ENCODE peak calls at places on chromosomes 11 and 22, in five cellular contexts. V, O, Y, U and W are unnamed samples.

GRCh38 chr11:74019104-74019738 is 10.3 kb upstream of the UCP3 start:
- DNase-seq in V (no peak), O (no peak), Y (peak), U (no peak), W (no peak)

GRCh38 chr11:126102436-126102894 is 39.8 kb upstream of the CDON start:
- DNase-seq in V (no peak), O (peak), Y (peak), U (no peak), W (no peak)

GRCh38 chr11:8593935-8594909 is at the start of gene STK33:
- DNase-seq in V (no peak), O (no peak), Y (peak), U (no peak), W (no peak)

GRCh38 chr11:117095301-117096139 is 2.7 kb downstream of the SIK3 start:
- DNase-seq in V (no peak), O (peak), Y (peak), U (no peak), W (peak)

GRCh38 chr22:47884775-47885174 is 1122.3 kb downstream of the TBC1D22A start:
- DNase-seq in V (no peak), O (no peak), Y (no peak), U (no peak), W (no peak)

GRCh38 chr11:14522245-14522644 is 2.1 kb upstream of the PSMA1 start:
- DNase-seq in V (no peak), O (no peak), Y (no peak), U (no peak), W (no peak)

GRCh38 chr11:114211444-114212122 is 84.6 kb upstream of the NNMT start:
- DNase-seq in V (no peak), O (no peak), Y (no peak), U (no peak), W (no peak)

GRCh38 chr11:34501500-34501899 is 12.1 kb downstream of the ELF5 start:
- DNase-seq in V (peak), O (peak), Y (peak), U (peak), W (peak)

GRCh38 chr11:22785251-22785650 is 44.4 kb downstream of the SVIP start:
- DNase-seq in V (no peak), O (peak), Y (peak), U (peak), W (no peak)

GRCh38 chr11:31813242-31813960 is 2.3 kb upstream of the PAX6 start:
- DNase-seq in V (no peak), O (no peak), Y (peak), U (no peak), W (no peak)

GRCh38 chr11:121722431-121723256 is 269.9 kb upstream of the SORL1-AS1 start:
- DNase-seq in V (peak), O (peak), Y (peak), U (peak), W (no peak)

GRCh38 chr22:26471522-26471921 is 12.1 kb downstream of the HPS4 start:
- DNase-seq in V (peak), O (peak), Y (peak), U (peak), W (peak)

GRCh38 chr11:65058419-65059054 is at the start of gene NAALADL1:
- DNase-seq in V (no peak), O (no peak), Y (no peak), U (no peak), W (no peak)

GRCh38 chr11:95641506-95641905 is 148.1 kb downstream of the FAM76B start:
- DNase-seq in V (no peak), O (no peak), Y (no peak), U (peak), W (peak)

GRCh38 chr11:130452941-130453340 is 4.5 kb downstream of the ADAMTS15 start:
- DNase-seq in V (no peak), O (no peak), Y (no peak), U (no peak), W (no peak)

GRCh38 chr11:14310696-14311095 is 48.3 kb downstream of the RRAS2 start:
- DNase-seq in V (no peak), O (peak), Y (no peak), U (no peak), W (no peak)

GRCh38 chr11:78110351-78110750 is 29.1 kb downstream of the ALG8 start:
- DNase-seq in V (no peak), O (peak), Y (no peak), U (peak), W (no peak)

GRCh38 chr11:3775761-3776406 is 21.5 kb downstream of the NUP98 start:
- DNase-seq in V (no peak), O (no peak), Y (no peak), U (no peak), W (no peak)

GRCh38 chr11:86551286-86551685 is 121.1 kb downstream of the ME3 start:
- DNase-seq in V (peak), O (peak), Y (peak), U (peak), W (peak)

GRCh38 chr11:33021937-33022336 is 6.3 kb downstream of the DEPDC7 start:
- DNase-seq in V (no peak), O (no peak), Y (no peak), U (no peak), W (no peak)

GRCh38 chr11:64935634-64936081 is at the start of gene GPHA2:
- DNase-seq in V (no peak), O (no peak), Y (no peak), U (no peak), W (no peak)

GRCh38 chr11:92457250-92457649 is 232.6 kb downstream of the FAT3 start:
- DNase-seq in V (no peak), O (peak), Y (peak), U (peak), W (peak)

GRCh38 chr11:75196426-75196825 is 44.1 kb upstream of the TPBGL start:
- DNase-seq in V (no peak), O (no peak), Y (no peak), U (no peak), W (no peak)

GRCh38 chr11:386483-386882 is 7.5 kb upstream of the PKP3 start:
- DNase-seq in V (no peak), O (no peak), Y (no peak), U (no peak), W (no peak)

GRCh38 chr11:61954106-61955030 is 4.2 kb downstream of the BEST1 start:
- DNase-seq in V (no peak), O (no peak), Y (no peak), U (no peak), W (no peak)

GRCh38 chr22:31872209-31872608 is 72.1 kb upstream of the YWHAH start:
- DNase-seq in V (no peak), O (no peak), Y (no peak), U (no peak), W (peak)

GRCh38 chr11:131674051-131674755 is 303.8 kb downstream of the NTM start:
- DNase-seq in V (peak), O (peak), Y (peak), U (peak), W (peak)

GRCh38 chr11:117823294-117823940 is 1.1 kb downstream of the FXYD2 start:
- DNase-seq in V (no peak), O (no peak), Y (no peak), U (no peak), W (no peak)

GRCh38 chr11:112279901-112280267 is 19.2 kb upstream of the PLET1 start:
- DNase-seq in V (no peak), O (peak), Y (peak), U (peak), W (peak)

GRCh38 chr11:73034330-73034729 is 107.8 kb downstream of the FCHSD2 start:
- DNase-seq in V (no peak), O (no peak), Y (no peak), U (no peak), W (no peak)

GRCh38 chr11:128757235-128757711 is 63.4 kb downstream of the FLI1 start:
- DNase-seq in V (no peak), O (peak), Y (peak), U (peak), W (peak)
- TF ChIP-seq CTCF in V (peak), O (peak), Y (peak), U (peak), W (no peak)

GRCh38 chr11:96794152-96794551 is 404.3 kb downstream of the JRKL start:
- DNase-seq in V (no peak), O (no peak), Y (no peak), U (peak), W (peak)
- TF ChIP-seq CTCF in V (peak), O (peak), Y (no peak), U (peak), W (no peak)

GRCh38 chr11:76577199-76577920 is 93.2 kb downstream of the LRRC32 start:
- DNase-seq in V (peak), O (peak), Y (peak), U (peak), W (peak)

GRCh38 chr11:76577921-76578654 is 92.5 kb downstream of the LRRC32 start:
- DNase-seq in V (no peak), O (no peak), Y (no peak), U (no peak), W (no peak)

GRCh38 chr11:76579752-76580151 is 90.8 kb downstream of the LRRC32 start:
- DNase-seq in V (no peak), O (no peak), Y (no peak), U (no peak), W (no peak)

GRCh38 chr11:76578655-76579046 is 91.9 kb downstream of the LRRC32 start:
- DNase-seq in V (no peak), O (no peak), Y (no peak), U (no peak), W (no peak)

GRCh38 chr11:76579047-76579751 is 91.3 kb downstream of the LRRC32 start:
- DNase-seq in V (no peak), O (no peak), Y (no peak), U (no peak), W (no peak)
- TF ChIP-seq CTCF in V (peak), O (peak), Y (peak), U (no peak), W (no peak)

GRCh38 chr22:27680636-27681035 is 120.9 kb downstream of the MN1 start:
- DNase-seq in V (no peak), O (no peak), Y (no peak), U (no peak), W (no peak)

GRCh38 chr22:27679722-27680488 is 121.7 kb downstream of the MN1 start:
- DNase-seq in V (no peak), O (no peak), Y (no peak), U (no peak), W (no peak)

GRCh38 chr22:27684856-27685255 is 116.7 kb downstream of the MN1 start:
- DNase-seq in V (no peak), O (peak), Y (no peak), U (no peak), W (no peak)

GRCh38 chr22:27681037-27681436 is 120.5 kb downstream of the MN1 start:
- DNase-seq in V (no peak), O (no peak), Y (no peak), U (no peak), W (no peak)

DNA sequence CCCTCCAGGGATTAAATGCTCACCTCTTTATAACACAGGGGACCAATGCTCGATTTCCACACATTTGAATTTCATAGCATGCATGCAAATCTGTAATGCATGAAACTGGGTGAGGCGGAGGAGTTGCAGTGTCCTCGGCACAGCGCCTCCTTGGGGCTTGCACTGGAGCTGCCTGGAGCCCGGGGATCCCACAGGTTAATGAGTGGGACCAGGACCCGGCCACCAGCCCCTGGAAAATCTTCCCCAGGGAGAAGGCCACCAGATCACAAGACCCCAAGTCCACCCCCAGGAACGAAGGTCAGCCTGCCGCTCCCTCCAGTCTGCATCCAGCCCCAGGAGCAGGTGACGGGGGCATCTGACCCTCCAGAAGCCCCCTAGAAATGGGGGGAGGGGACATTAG is 119.1 kb downstream of the MN1 start:
- DNase-seq in V (no peak), O (no peak), Y (no peak), U (no peak), W (no peak)
- TF ChIP-seq CTCF in V (peak), O (peak), Y (peak), U (peak), W (no peak)